ENCODE peak calls at places on chromosomes 11 and 22, in four cellular contexts. F, X, C and P are unnamed samples.

GRCh38 chr22:38162881-38163843 is 18.5 kb downstream of the PLA2G6 start:
- DNase-seq in C (no peak), X (no peak), F (no peak), P (no peak)

GRCh38 chr11:12744831-12745502 is 70.7 kb downstream of the TEAD1 start:
- DNase-seq in F (no peak), X (no peak), C (peak), P (no peak)

GRCh38 chr22:39103431-39103830 is 6.4 kb downstream of the APOBEC3H start:
- DNase-seq in F (no peak), X (no peak), C (no peak), P (no peak)

GRCh38 chr11:65063532-65063931 is 5.2 kb upstream of the NAALADL1 start:
- DNase-seq in X (no peak), C (no peak), F (no peak), P (no peak)

GRCh38 chr11:11635456-11635855 is 13.7 kb upstream of the GALNT18 start:
- DNase-seq in X (no peak), C (no peak), F (no peak), P (no peak)

GRCh38 chr11:128171496-128171895 is 415.9 kb downstream of the ETS1 start:
- DNase-seq in F (no peak), X (no peak), C (no peak), P (no peak)

GRCh38 chr11:68549789-68550484 is 89.4 kb downstream of the PPP6R3 start:
- DNase-seq in X (no peak), C (no peak), F (no peak), P (peak)

GRCh38 chr22:26174280-26174679 is 5.0 kb downstream of the SEZ6L start:
- DNase-seq in X (no peak), F (no peak), C (no peak), P (peak)

GRCh38 chr11:119706029-119706428 is 23.0 kb downstream of the NECTIN1 start:
- DNase-seq in F (no peak), X (no peak), C (no peak), P (no peak)

GRCh38 chr22:20194681-20195593 is 44.1 kb upstream of the CCDC188 start:
- DNase-seq in X (no peak), C (no peak), F (no peak), P (no peak)

GRCh38 chr11:1100417-1101245 is 26.0 kb downstream of the MUC2 start:
- DNase-seq in X (no peak), F (no peak), C (no peak), P (no peak)